ENCODE peak calls at places on chromosomes 3 and 15, in ten cellular contexts. B is NT2/D1, C is neuronal stem cell, H is IMR-90, F is uterus, R is lower lobe of right lung, K is endodermal cell, Y is PC-3, L is tibial artery, J is esophagus squamous epithelium. M is an unnamed sample. For H3K36me3, the result is how much of the 10 kb centered on the place peaks cover.

GRCh38 chr3:62188547-62189375 is 184.6 kb downstream of the FEZF2 start:
- DNase-seq in F (peak), Y (peak), H (peak), R (peak), J (no peak), C (peak), L (peak), K (peak), B (peak), M (peak)

GRCh38 chr3:157135671-157136396 is 24.1 kb downstream of the CCNL1 start:
- DNase-seq in B (no peak), K (no peak), L (no peak), C (no peak), F (peak), Y (peak), H (peak), R (no peak), J (no peak), M (no peak)

GRCh38 chr3:124748560-124749198 is 18.4 kb downstream of the UMPS start:
- DNase-seq in Y (no peak), C (no peak), J (no peak), K (peak), H (no peak), B (no peak), R (no peak), L (no peak), F (no peak), M (no peak)

GRCh38 chr3:14716593-14716992 is 41.7 kb downstream of the C3orf20 start:
- DNase-seq in J (no peak), C (no peak), Y (peak), L (no peak), R (no peak), H (no peak), K (no peak), F (no peak), B (no peak), M (no peak)

GRCh38 chr3:10417849-10418248 is 87.5 kb downstream of the ATP2B2 start:
- DNase-seq in R (no peak), L (no peak), F (no peak), K (no peak), H (peak), B (no peak), C (no peak), Y (peak), J (no peak), M (no peak)

GRCh38 chr15:79427781-79428598 is 4.1 kb upstream of the MINAR1 start:
- DNase-seq in C (no peak), F (no peak), Y (no peak), L (no peak), J (no peak), K (no peak), R (no peak), H (no peak), B (no peak), M (no peak)

GRCh38 chr3:175161291-175161690 is 302.2 kb downstream of the NAALADL2 start:
- DNase-seq in H (no peak), C (no peak), L (no peak), J (no peak), B (no peak), F (no peak), Y (no peak), K (no peak), R (no peak), M (no peak)

GRCh38 chr15:60326824-60327654 is 70.7 kb downstream of the ANXA2 start:
- DNase-seq in K (peak), Y (peak), C (peak), F (no peak), L (no peak), R (no peak), H (peak), B (peak), J (no peak), M (no peak)

GRCh38 chr3:127639173-127640030 is 10.4 kb downstream of the PODXL2 start:
- DNase-seq in H (peak), C (no peak), Y (peak), K (no peak), J (no peak), L (no peak), F (no peak), B (no peak), R (no peak), M (no peak)

GRCh38 chr3:57043518-57043917 is 16.9 kb upstream of the SPATA12 start:
- DNase-seq in Y (no peak), L (no peak), C (no peak), F (no peak), H (no peak), J (no peak), B (no peak), K (no peak), R (no peak), M (no peak)

GRCh38 chr3:138964264-138964663 is 17.2 kb downstream of the FOXL2NB start:
- DNase-seq in L (no peak), J (no peak), B (no peak), F (no peak), C (no peak), H (no peak), Y (peak), R (no peak), K (no peak), M (no peak)

GRCh38 chr3:143307613-143308183 is 188.1 kb downstream of the CHST2 start:
- DNase-seq in C (no peak), Y (peak), L (no peak), R (no peak), B (no peak), H (peak), K (no peak), J (no peak), F (no peak), M (no peak)

GRCh38 chr3:97970131-97970530 is 2.1 kb downstream of the RIOX2 start:
- DNase-seq in K (no peak), H (no peak), Y (no peak), C (no peak), L (no peak), F (no peak), J (no peak), R (no peak), B (no peak), M (no peak)

GRCh38 chr3:67558429-67558828 is 96.0 kb downstream of the SUCLG2 start:
- DNase-seq in C (no peak), F (peak), L (no peak), B (no peak), Y (no peak), J (no peak), R (no peak), K (no peak), H (peak), M (no peak)

GRCh38 chr3:72446406-72447058 is 401.7 kb downstream of the SHQ1 start:
- DNase-seq in L (no peak), F (no peak), K (peak), Y (peak), H (peak), B (peak), C (no peak), R (no peak), J (no peak), M (peak)

GRCh38 chr15:56798639-56799038 is 65.3 kb upstream of the ZNF280D start:
- DNase-seq in C (no peak), R (no peak), K (no peak), Y (no peak), H (peak), L (no peak), J (no peak), B (no peak), F (no peak), M (peak)

GRCh38 chr3:79344876-79345871 is 422.6 kb downstream of the ROBO1 start:
- DNase-seq in C (no peak), L (no peak), K (no peak), R (no peak), H (no peak), F (no peak), J (no peak), B (no peak), Y (no peak), M (no peak)

GRCh38 chr3:176286456-176287115 is 910.7 kb downstream of the TBL1XR1 start:
- DNase-seq in Y (no peak), L (no peak), H (peak), K (no peak), J (no peak), F (no peak), R (no peak), C (no peak), B (no peak), M (no peak)
- H3K36me3 ChIP-seq in Y (under half), L (under half), H (under half), K (under half), J (under half), F (under half), R (under half), C (under half), B (under half), M (under half)

GRCh38 chr15:70061086-70061370 is 36.7 kb downstream of the TLE3 start:
- DNase-seq in K (no peak), Y (no peak), H (no peak), R (peak), F (peak), B (no peak), J (no peak), L (peak), C (no peak), M (no peak)

GRCh38 chr15:70057931-70058641 is 39.6 kb downstream of the TLE3 start:
- DNase-seq in R (peak), C (no peak), J (no peak), L (peak), B (no peak), K (no peak), F (peak), Y (no peak), H (no peak), M (no peak)

GRCh38 chr15:70058642-70059360 is 38.9 kb downstream of the TLE3 start:
- DNase-seq in H (no peak), C (no peak), Y (no peak), R (peak), F (peak), L (peak), B (no peak), K (no peak), J (no peak), M (no peak)

GRCh38 chr15:70060214-70061085 is 37.3 kb downstream of the TLE3 start:
- DNase-seq in R (peak), B (no peak), K (no peak), Y (no peak), C (no peak), F (no peak), L (peak), H (no peak), J (no peak), M (no peak)

GRCh38 chr15:70059476-70060213 is 38.1 kb downstream of the TLE3 start:
- DNase-seq in C (no peak), R (peak), F (peak), H (no peak), L (peak), K (no peak), Y (no peak), B (no peak), J (no peak), M (no peak)
- H3K36me3 ChIP-seq in C (half or more), R (half or more), F (under half), H (half or more), L (half or more), K (half or more), Y (under half), B (half or more), J (half or more), M (half or more)

GRCh38 chr3:52215351-52215750 is 10.1 kb downstream of the TLR9 start:
- DNase-seq in J (no peak), H (no peak), K (no peak), F (no peak), R (no peak), C (no peak), Y (no peak), L (no peak), B (no peak), M (no peak)

GRCh38 chr3:52211268-52211891 is 13.4 kb downstream of the ALAS1 start:
- DNase-seq in Y (no peak), C (no peak), H (no peak), F (no peak), K (no peak), B (no peak), L (no peak), R (no peak), J (no peak), M (no peak)

GRCh38 chr3:52213901-52214300 is 11.5 kb downstream of the TLR9 start:
- DNase-seq in C (no peak), L (no peak), Y (no peak), F (no peak), K (no peak), R (no peak), H (no peak), B (no peak), J (no peak), M (no peak)

GRCh38 chr3:52210550-52211046 is 12.6 kb downstream of the ALAS1 start:
- DNase-seq in H (peak), J (no peak), L (no peak), F (no peak), K (no peak), B (no peak), Y (peak), C (no peak), R (no peak), M (no peak)

DNA sequence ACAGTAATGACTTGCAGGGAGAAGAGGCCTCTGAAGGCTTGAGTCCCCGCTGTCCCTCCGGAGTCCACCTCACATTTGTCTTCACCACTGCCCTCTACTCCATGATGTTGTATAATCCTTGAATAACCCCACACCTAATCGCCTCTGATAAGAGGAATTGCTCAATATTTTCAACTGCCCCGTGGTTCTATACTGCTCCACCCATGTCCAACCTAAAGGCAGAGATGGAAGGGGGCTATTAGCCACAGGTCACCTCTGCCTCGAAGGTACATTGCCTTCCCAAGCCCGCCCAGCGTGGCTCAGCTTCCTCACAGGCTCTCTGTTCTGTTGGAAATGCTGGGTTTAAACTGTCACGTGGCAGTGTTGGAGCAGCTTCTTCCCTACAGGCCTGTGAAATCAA is 12.4 kb downstream of the TLR9 start:
- DNase-seq in F (no peak), Y (no peak), C (no peak), H (no peak), J (no peak), B (no peak), K (no peak), L (no peak), R (no peak), M (no peak)
- H3K36me3 ChIP-seq in F (under half), Y (half or more), C (half or more), H (half or more), J (under half), B (half or more), K (half or more), L (half or more), R (half or more), M (half or more)

GRCh38 chr3:9047465-9048346 is 84.4 kb upstream of the RAD18 start:
- DNase-seq in Y (no peak), B (no peak), H (no peak), K (no peak), C (peak), J (no peak), F (no peak), R (no peak), L (no peak), M (no peak)
- H3K36me3 ChIP-seq in Y (under half), B (under half), H (under half), K (under half), C (half or more), J (under half), F (under half), R (under half), L (under half), M (under half)

GRCh38 chr15:77527164-77527778 is 105.4 kb downstream of the LINGO1 start:
- DNase-seq in J (no peak), R (no peak), F (no peak), C (no peak), L (peak), H (peak), K (peak), Y (peak), B (no peak), M (no peak)

GRCh38 chr15:77527831-77528231 is 104.9 kb downstream of the LINGO1 start:
- DNase-seq in Y (no peak), H (no peak), F (no peak), C (no peak), L (peak), R (peak), K (peak), J (no peak), B (no peak), M (no peak)

GRCh38 chr15:77525411-77525811 is 104.7 kb downstream of the HMG20A start:
- DNase-seq in H (no peak), J (no peak), R (no peak), B (peak), C (no peak), L (peak), Y (no peak), K (peak), F (no peak), M (no peak)

GRCh38 chr15:77525907-77526581 is 105.4 kb downstream of the HMG20A start:
- DNase-seq in C (no peak), F (no peak), R (no peak), L (peak), B (no peak), Y (no peak), H (no peak), J (no peak), K (peak), M (no peak)

GRCh38 chr15:77526582-77527163 is 106.0 kb downstream of the HMG20A start:
- DNase-seq in Y (no peak), J (no peak), C (no peak), F (no peak), R (no peak), H (no peak), L (peak), K (no peak), B (no peak), M (no peak)
- H3K36me3 ChIP-seq in Y (under half), J (under half), C (under half), F (under half), R (under half), H (under half), L (under half), K (under half), B (under half), M (under half)